ENCODE peak calls at places on chromosomes 16 and 17, in seven cellular contexts. T, P, A, F, L, G and B are unnamed samples.

GRCh38 chr16:83363521-83363920 is 444.3 kb upstream of the HSBP1 start:
- DNase-seq in T (no peak), F (no peak), A (no peak), P (no peak), L (no peak), G (no peak), B (no peak)

GRCh38 chr17:67374329-67375053 is 2.6 kb upstream of the PITPNC1 start:
- DNase-seq in L (peak), P (peak), G (peak), F (peak), A (peak), T (peak), B (peak)

GRCh38 chr17:78716814-78717393 is 65.2 kb downstream of the CYTH1 start:
- DNase-seq in P (peak), A (peak), G (peak), F (peak), L (peak), T (peak), B (peak)

GRCh38 chr16:52581530-52581929 is 34.6 kb upstream of the TOX3 start:
- DNase-seq in T (no peak), L (no peak), F (no peak), A (no peak), G (no peak), P (no peak), B (no peak)

GRCh38 chr17:55769625-55770000 is 18.8 kb downstream of the PCTP start:
- DNase-seq in P (no peak), L (no peak), T (no peak), G (no peak), A (peak), F (no peak), B (no peak)

GRCh38 chr16:88907768-88908167 is 41.3 kb upstream of the PABPN1L start:
- DNase-seq in T (no peak), F (no peak), G (no peak), P (no peak), A (peak), L (no peak), B (no peak)

GRCh38 chr17:8807070-8807550 is 7.9 kb upstream of the MFSD6L start:
- DNase-seq in L (no peak), P (no peak), T (no peak), F (no peak), A (no peak), G (no peak), B (no peak)

GRCh38 chr17:45172541-45173286 is 11.0 kb downstream of the HEXIM2 start:
- DNase-seq in P (peak), F (peak), T (peak), L (peak), A (peak), G (peak), B (peak)

GRCh38 chr17:67487506-67487905 is 110.4 kb downstream of the PITPNC1 start:
- DNase-seq in T (no peak), G (no peak), P (no peak), L (no peak), A (no peak), F (no peak), B (no peak)

GRCh38 chr16:23031508-23032098 is 117.6 kb downstream of the USP31 start:
- DNase-seq in T (no peak), P (no peak), G (no peak), A (no peak), L (no peak), F (no peak), B (no peak)

GRCh38 chr17:60524463-60525346 is 1.3 kb downstream of the APPBP2 start:
- DNase-seq in G (no peak), A (peak), P (no peak), F (no peak), T (no peak), L (no peak), B (no peak)

GRCh38 chr17:6040473-6040872 is 29.7 kb upstream of the WSCD1 start:
- DNase-seq in T (no peak), F (no peak), P (no peak), A (no peak), G (no peak), L (no peak), B (no peak)

GRCh38 chr16:29990883-29991570 is 4.4 kb downstream of the HIRIP3 start:
- DNase-seq in G (no peak), A (no peak), F (peak), P (no peak), T (no peak), L (no peak), B (no peak)

GRCh38 chr16:58013201-58013956 is 12.2 kb downstream of the USB1 start:
- DNase-seq in P (no peak), A (no peak), G (no peak), L (no peak), F (no peak), T (no peak), B (no peak)

GRCh38 chr17:77036841-77037381 is 103.9 kb upstream of the SEC14L1 start:
- DNase-seq in A (peak), G (peak), L (peak), F (no peak), T (no peak), P (no peak), B (no peak)

GRCh38 chr17:76747716-76748360 is 9.9 kb downstream of the MFSD11 start:
- DNase-seq in T (no peak), G (no peak), F (no peak), L (no peak), P (no peak), A (no peak), B (no peak)

GRCh38 chr16:19289805-19290490 is 4.4 kb downstream of the CLEC19A start:
- DNase-seq in P (no peak), T (no peak), G (peak), A (no peak), L (peak), F (no peak), B (no peak)

GRCh38 chr16:78778724-78779004 is 679.2 kb downstream of the WWOX start:
- DNase-seq in T (no peak), G (no peak), P (no peak), F (no peak), L (no peak), A (no peak), B (no peak)

GRCh38 chr16:8905168-8905762 is 23.1 kb downstream of the LITAFD start:
- DNase-seq in L (no peak), G (no peak), A (peak), T (no peak), F (no peak), P (no peak), B (no peak)

GRCh38 chr17:76382803-76383644 is 1.4 kb upstream of the SPHK1 start:
- DNase-seq in P (peak), T (peak), L (peak), A (peak), G (peak), F (peak), B (no peak)

GRCh38 chr17:4742629-4743028 is 2.9 kb upstream of the CXCL16 start:
- DNase-seq in F (no peak), A (peak), P (no peak), T (no peak), L (no peak), G (no peak), B (no peak)

GRCh38 chr17:50766222-50767023 is 895 bp downstream of the ANKRD40CL start:
- DNase-seq in L (no peak), A (no peak), T (no peak), F (no peak), P (no peak), G (no peak), B (no peak)

GRCh38 chr17:50763716-50764450 is 3.4 kb downstream of the ANKRD40CL start:
- DNase-seq in F (no peak), T (no peak), P (no peak), A (no peak), G (no peak), L (peak), B (no peak)

GRCh38 chr17:50767030-50767429 is 288 bp downstream of the ANKRD40CL start:
- DNase-seq in P (no peak), L (no peak), G (no peak), A (no peak), T (no peak), F (no peak), B (no peak)

GRCh38 chr17:50764860-50765259 is 2.5 kb downstream of the ANKRD40CL start:
- DNase-seq in L (no peak), P (no peak), A (no peak), T (no peak), G (no peak), F (no peak), B (no peak)

DNA sequence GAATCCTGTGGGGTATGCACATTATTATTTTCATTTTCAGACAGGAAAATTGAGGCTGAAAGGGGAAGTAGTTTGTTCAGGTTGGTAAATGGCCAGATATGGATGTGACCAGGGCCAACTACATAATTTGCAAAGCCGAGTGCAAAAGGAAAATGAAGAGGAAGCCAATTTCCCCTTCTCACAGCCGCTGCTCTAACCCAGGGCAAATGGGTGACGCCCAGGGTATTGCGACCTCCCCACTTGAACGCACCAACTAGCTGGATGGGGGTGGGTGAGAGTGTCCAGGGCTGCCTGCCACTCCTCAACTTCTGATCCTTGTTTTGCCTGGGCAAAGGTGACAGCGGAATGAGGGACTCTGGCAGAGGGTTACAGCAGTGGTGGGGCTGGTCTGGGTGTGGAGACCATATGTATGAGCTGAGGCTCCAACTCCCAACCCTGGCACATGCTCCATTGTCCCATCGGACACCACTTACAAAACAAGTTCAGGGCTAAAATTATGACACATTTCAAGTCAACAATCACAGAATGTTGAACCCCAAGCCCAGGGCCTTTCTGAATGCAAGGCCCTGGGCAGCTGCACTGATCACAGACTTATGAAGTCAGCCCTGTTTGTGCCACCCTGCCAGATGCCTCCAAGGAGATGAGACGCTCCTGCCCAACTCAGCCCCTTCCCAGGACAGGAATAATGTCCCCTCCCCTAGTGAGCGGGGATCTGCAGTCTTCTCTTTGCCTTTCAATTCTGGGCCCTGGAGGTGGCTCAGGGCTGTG is 1.7 kb downstream of the ANKRD40CL start:
- DNase-seq in A (no peak), G (no peak), L (no peak), F (no peak), T (no peak), P (no peak), B (no peak)
- H3K4me3 ChIP-seq in A (no peak), G (no peak), L (no peak), F (no peak), T (no peak), P (no peak), B (no peak)

GRCh38 chr16:35210681-35211433 is 1751.4 kb downstream of the TP53TG3F start:
- DNase-seq in T (no peak), G (no peak), A (no peak), P (no peak), L (no peak), F (no peak), B (no peak)
- H3K27ac ChIP-seq in T (no peak), G (no peak), A (no peak), P (no peak), L (no peak), F (no peak), B (no peak)

GRCh38 chr17:57109393-57110151 is 24.5 kb downstream of the AKAP1 start:
- DNase-seq in G (no peak), P (no peak), A (peak), T (no peak), F (no peak), L (peak), B (no peak)
- TF ChIP-seq CTCF in G (no peak), P (no peak), A (peak), T (peak), F (no peak), L (no peak), B (peak)

DNA sequence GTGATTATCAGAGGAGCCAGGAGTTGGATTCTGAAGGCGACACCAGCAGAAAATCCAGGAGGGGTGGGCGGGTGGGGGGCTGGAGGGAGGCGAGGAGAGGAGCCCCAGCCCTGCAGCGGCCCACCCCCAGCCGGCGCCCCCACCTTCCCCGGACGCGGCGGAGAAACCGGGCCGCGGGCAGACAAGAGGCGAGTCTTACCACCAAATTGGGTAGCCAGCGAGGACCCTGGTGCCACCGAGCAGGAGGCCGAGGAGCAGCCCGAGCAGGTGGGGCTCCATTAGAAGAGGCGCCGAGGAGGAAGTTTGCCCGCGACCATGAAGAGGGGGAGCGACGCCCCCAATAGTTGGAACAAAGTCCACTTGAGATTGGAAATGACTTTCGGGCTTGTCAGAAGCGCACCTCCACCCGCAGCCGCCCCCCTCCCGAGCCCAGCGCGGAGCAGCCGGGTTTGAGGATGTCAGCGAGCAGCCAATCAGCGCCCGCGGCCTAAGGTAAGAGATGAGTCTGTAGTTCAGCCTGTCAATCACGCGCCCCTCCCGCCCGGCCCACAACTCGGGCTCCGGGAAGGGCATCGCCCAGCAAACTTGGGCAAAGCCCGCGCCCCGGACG is at the start of gene WNT3:
- DNase-seq in F (peak), A (no peak), T (peak), L (no peak), P (no peak), G (no peak), B (no peak)
- H3K4me3 ChIP-seq in F (peak), A (peak), T (peak), L (no peak), P (peak), G (peak), B (peak)

GRCh38 chr16:70734522-70734921 is 48.7 kb upstream of the MTSS2 start:
- DNase-seq in A (no peak), F (no peak), T (no peak), P (no peak), G (no peak), L (no peak), B (no peak)
- H3K27ac ChIP-seq in A (no peak), F (peak), T (peak), P (peak), G (peak), L (no peak), B (peak)

DNA sequence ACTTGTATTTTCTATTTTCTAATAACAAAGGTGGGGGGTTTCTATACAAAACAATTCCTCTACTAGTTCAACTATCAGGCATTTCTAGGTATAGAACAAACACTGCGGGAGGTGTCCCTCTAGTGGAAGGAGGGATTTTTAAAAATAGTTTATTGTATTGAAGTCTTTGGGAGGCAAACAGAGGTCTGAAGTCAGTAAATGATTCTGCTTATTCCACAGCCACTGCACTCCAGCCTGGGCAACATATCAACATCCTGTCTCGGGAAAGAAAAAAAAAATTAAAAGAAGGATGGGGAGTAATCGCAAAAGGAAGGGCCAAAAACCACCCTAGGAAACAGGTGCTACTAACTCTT is 648 bp upstream of the ERCC4 start:
- DNase-seq in L (no peak), T (no peak), P (no peak), F (no peak), G (no peak), A (peak), B (no peak)
- TF ChIP-seq CTCF in L (no peak), T (no peak), P (no peak), F (no peak), G (no peak), A (no peak), B (no peak)

DNA sequence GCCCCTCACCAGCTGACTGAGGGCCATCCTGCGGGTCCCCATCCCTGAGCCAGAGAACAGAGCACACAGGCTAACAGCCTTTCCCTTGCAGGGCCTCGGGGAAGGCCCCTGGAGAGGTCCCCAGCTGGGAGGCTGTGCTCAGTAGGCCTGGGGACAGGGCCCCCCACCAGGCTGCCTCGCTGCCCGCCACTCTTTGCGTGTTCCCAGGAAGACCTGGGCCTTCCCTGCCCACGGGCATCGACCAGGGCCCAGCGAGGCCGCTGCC is 785 bp downstream of the HID1 start:
- DNase-seq in F (no peak), L (no peak), T (no peak), P (no peak), G (no peak), A (no peak), B (no peak)
- H3K4me3 ChIP-seq in F (peak), L (no peak), T (peak), P (peak), G (peak), A (peak), B (peak)

DNA sequence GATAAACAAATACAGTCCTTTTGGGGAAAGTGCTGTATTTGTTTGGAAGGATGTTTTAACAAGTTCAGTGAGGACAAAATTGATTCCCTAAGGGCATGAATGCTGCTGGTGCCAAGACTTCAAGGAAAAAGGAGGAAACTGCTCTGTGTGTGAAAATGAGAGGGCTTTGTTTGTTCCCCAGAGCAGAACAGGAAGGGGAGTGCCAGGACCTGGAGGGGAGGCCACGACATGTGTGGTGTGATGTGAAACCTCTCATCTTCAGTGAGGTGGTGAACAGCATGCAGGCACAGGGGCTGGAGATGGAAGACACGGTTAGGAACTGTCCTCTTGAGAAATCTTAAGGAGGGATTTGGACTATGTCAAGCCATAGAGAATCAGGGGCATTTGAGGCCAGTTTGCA is 46.6 kb upstream of the GRIN2A start:
- DNase-seq in A (no peak), L (no peak), F (no peak), G (no peak), P (no peak), T (no peak), B (no peak)
- H3K27ac ChIP-seq in A (no peak), L (no peak), F (no peak), G (no peak), P (no peak), T (no peak), B (no peak)